ENCODE peak calls at places on chromosome 12, in five cellular contexts. R is PC-3, A is neural progenitor cell, G is GM23338, P is MM.1S. B is an unnamed sample.

GRCh38 chr12:28459481-28459880 is 269.2 kb downstream of the CCDC91 start:
- DNase-seq in A (no peak), R (no peak), G (no peak), P (no peak), B (no peak)

GRCh38 chr12:99960312-99960711 is 24.4 kb downstream of the ANKS1B start:
- DNase-seq in G (no peak), R (peak), A (no peak), P (no peak), B (no peak)

GRCh38 chr12:99598785-99599184 is 48.8 kb upstream of the GARIN6 start:
- DNase-seq in P (no peak), G (no peak), A (no peak), R (no peak), B (no peak)

GRCh38 chr12:51949342-51950030 is 2.0 kb upstream of the ACVR1B start:
- DNase-seq in R (no peak), P (no peak), A (no peak), G (no peak), B (no peak)

GRCh38 chr12:115412821-115413220 is 728.8 kb upstream of the TBX3 start:
- DNase-seq in R (no peak), P (no peak), A (no peak), G (no peak), B (no peak)

GRCh38 chr12:45742590-45742989 is 13.1 kb downstream of the ARID2 start:
- DNase-seq in A (no peak), G (no peak), P (no peak), R (no peak), B (no peak)

GRCh38 chr12:122840580-122841513 is 5.6 kb downstream of the HIP1R start:
- DNase-seq in A (no peak), R (no peak), P (no peak), G (no peak), B (no peak)

GRCh38 chr12:93317227-93317626 is 60.5 kb upstream of the NUDT4 start:
- DNase-seq in R (peak), A (no peak), G (no peak), P (no peak), B (peak)

GRCh38 chr12:12267801-12268200 is 957 bp upstream of the LRP6 start:
- DNase-seq in A (peak), G (peak), R (peak), P (no peak), B (no peak)

GRCh38 chr12:131553409-131553808 is 157.5 kb upstream of the SFSWAP start:
- DNase-seq in G (no peak), P (no peak), A (no peak), R (no peak), B (no peak)

GRCh38 chr12:69985656-69986055 is 160.6 kb downstream of the MYRFL start:
- DNase-seq in G (peak), P (peak), R (peak), A (peak), B (no peak)

GRCh38 chr12:96194901-96195844 is 998 bp downstream of the ELK3 start:
- DNase-seq in P (peak), A (peak), G (peak), R (peak), B (peak)

GRCh38 chr12:3523058-3523457 is 32.1 kb downstream of the PRMT8 start:
- DNase-seq in R (peak), G (peak), A (no peak), P (no peak), B (no peak)

GRCh38 chr12:27178251-27178650 is 65.8 kb upstream of the STK38L start:
- DNase-seq in R (no peak), P (no peak), A (no peak), G (no peak), B (no peak)

GRCh38 chr12:63042646-63043045 is 107.7 kb upstream of the PPM1H start:
- DNase-seq in R (peak), G (no peak), P (no peak), A (no peak), B (no peak)

GRCh38 chr12:43758247-43758727 is 303 bp downstream of the PUS7L start:
- DNase-seq in A (peak), G (peak), P (peak), R (peak), B (peak)

GRCh38 chr12:14654842-14655241 is 41.6 kb downstream of the GUCY2C start:
- DNase-seq in R (no peak), A (no peak), G (no peak), P (no peak), B (no peak)

GRCh38 chr12:570237-570925 is 92.9 kb downstream of the NINJ2 start:
- DNase-seq in P (no peak), R (peak), G (peak), A (peak), B (peak)

GRCh38 chr12:71415336-71416231 is 24.0 kb upstream of the LGR5 start:
- DNase-seq in A (peak), R (peak), P (peak), G (peak), B (peak)

GRCh38 chr12:54277823-54278276 is 2.1 kb downstream of the CBX5 start:
- DNase-seq in G (no peak), P (no peak), A (no peak), R (peak), B (no peak)

GRCh38 chr12:3035815-3036702 is 41.1 kb upstream of the TSPAN9 start:
- DNase-seq in A (peak), G (peak), P (no peak), R (no peak), B (no peak)

GRCh38 chr12:116459921-116460666 is 99.1 kb upstream of the MAP1LC3B2 start:
- DNase-seq in R (peak), G (no peak), A (no peak), P (no peak), B (peak)

GRCh38 chr12:2733493-2734252 is 61.1 kb upstream of the FKBP4 start:
- DNase-seq in R (no peak), A (peak), G (peak), P (no peak), B (no peak)

GRCh38 chr12:119047641-119048040 is 66.3 kb downstream of the SRRM4 start:
- DNase-seq in A (no peak), P (no peak), R (no peak), G (no peak), B (no peak)

GRCh38 chr12:105676694-105677093 is 346.2 kb downstream of the C12orf75 start:
- DNase-seq in A (no peak), R (no peak), P (no peak), G (no peak), B (no peak)

GRCh38 chr12:121816925-121817647 is 13.3 kb downstream of the SETD1B start:
- DNase-seq in P (no peak), G (no peak), A (no peak), R (no peak), B (no peak)

GRCh38 chr12:29521951-29522350 is 24.5 kb upstream of the OVCH1 start:
- DNase-seq in A (no peak), G (no peak), R (peak), P (no peak), B (no peak)

GRCh38 chr12:120078868-120079267 is 37.7 kb downstream of the RAB35 start:
- DNase-seq in P (peak), R (peak), A (no peak), G (no peak), B (no peak)

GRCh38 chr12:54148560-54149439 is 40.0 kb downstream of the SMUG1 start:
- DNase-seq in G (no peak), P (no peak), A (no peak), R (no peak), B (no peak)

GRCh38 chr12:42807766-42808165 is 218.2 kb upstream of the PRICKLE1 start:
- DNase-seq in A (no peak), G (no peak), R (no peak), P (no peak), B (no peak)

GRCh38 chr12:94074970-94075695 is 73.2 kb upstream of the PLXNC1 start:
- DNase-seq in G (peak), P (no peak), A (peak), R (peak), B (peak)

GRCh38 chr12:103712191-103712590 is 125.1 kb downstream of the STAB2 start:
- DNase-seq in R (no peak), G (no peak), P (no peak), A (no peak), B (no peak)

GRCh38 chr12:14258468-14258947 is 107.0 kb upstream of the ATF7IP start:
- DNase-seq in A (peak), P (no peak), G (peak), R (no peak), B (peak)

GRCh38 chr12:94148841-94149780 is 734 bp downstream of the PLXNC1 start:
- DNase-seq in G (peak), P (peak), R (no peak), A (peak), B (peak)

GRCh38 chr12:131869871-131870418 is 24.5 kb upstream of the ULK1 start:
- DNase-seq in R (peak), G (no peak), A (no peak), P (no peak), B (no peak)

GRCh38 chr12:91057349-91057748 is 475 bp downstream of the KERA start:
- DNase-seq in A (no peak), G (no peak), P (no peak), R (no peak), B (no peak)

GRCh38 chr12:91055976-91056375 is 1.8 kb downstream of the KERA start:
- DNase-seq in G (no peak), A (no peak), R (no peak), P (no peak), B (no peak)

GRCh38 chr12:91052021-91052420 is 5.8 kb downstream of the KERA start:
- DNase-seq in A (no peak), P (no peak), G (no peak), R (no peak), B (no peak)

GRCh38 chr12:91057771-91058170 is at the start of gene KERA:
- DNase-seq in A (no peak), R (no peak), P (peak), G (no peak), B (no peak)

DNA sequence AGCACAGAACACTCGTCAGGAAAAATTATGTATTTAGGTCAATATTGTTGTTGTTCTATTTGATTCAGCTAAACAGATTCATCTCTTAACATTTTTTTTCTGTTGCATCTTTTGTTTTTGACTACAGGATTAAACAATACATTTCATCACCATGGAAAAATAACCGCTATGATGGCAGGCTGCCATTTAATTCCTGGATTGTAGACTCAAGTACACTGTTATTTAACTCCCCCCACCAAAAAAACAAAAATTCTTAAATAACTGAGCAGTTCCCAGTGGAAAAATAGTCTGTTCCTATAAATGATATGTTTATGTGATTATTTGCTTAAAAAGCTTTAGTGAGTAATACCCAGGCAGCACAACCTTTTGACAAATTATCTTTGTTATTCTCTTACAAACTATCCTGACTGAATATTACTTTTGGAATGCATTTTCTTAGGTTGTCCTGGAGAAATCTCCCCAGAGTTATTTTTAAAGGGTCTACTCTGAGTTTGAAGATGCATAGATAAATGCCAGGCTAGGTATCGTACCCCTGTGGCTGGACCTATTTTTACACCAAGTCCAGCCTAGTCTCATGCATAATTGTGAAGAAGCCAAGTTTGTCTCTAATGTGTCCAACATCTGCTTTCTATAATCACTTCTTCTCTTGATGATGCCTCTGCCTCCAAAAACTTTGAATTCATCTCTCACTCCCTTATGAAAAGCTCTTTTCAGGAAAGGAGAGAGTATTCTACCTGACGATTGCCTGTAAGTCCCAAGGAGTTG is 3.7 kb downstream of the KERA start:
- DNase-seq in A (no peak), G (no peak), P (no peak), R (peak), B (peak)
- TF ChIP-seq EZH2phosphoT487 in A (no peak), G (no peak), P (no peak), R (no peak), B (no peak)

DNA sequence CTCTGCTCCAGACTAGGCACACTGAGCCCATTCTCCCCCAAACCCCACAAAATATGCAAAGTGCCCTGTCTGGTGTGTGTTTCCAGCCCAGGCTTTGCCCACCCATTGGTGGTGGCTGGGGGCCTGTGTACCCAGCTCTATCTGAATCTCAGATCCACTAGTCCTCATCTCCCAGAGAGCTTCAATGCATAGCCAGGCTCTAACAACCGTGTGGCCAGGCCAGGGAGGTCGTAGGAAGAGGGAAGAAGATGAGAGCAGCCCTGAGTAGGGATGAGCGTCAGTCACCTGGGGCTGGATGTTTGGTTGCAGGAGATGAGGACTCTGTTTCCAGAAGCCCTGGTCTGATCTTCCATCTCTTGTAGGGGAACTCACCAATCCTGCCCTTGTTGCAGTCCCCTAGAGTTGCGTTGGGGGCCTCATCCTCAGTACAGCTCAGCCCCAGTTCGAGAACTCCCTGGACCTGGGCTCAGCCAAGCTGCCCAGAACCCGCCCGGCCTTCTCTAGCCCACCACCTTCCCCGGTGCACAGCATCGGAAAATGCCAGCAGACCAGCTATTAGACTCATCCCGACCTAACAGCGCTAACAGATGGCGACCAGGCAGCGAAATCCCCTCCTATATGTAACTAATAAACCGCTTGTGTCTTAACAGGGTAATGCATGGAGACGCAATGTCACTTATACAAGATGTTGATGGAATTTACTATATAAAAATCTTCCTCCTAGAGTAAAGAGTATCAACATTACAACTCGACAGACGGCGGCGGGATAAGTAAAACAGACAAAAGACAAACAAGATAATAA is 3.2 kb upstream of the LHX5 start:
- DNase-seq in A (peak), P (no peak), R (no peak), G (no peak), B (no peak)
- TF ChIP-seq EZH2phosphoT487 in A (no peak), P (no peak), R (peak), G (no peak), B (no peak)

GRCh38 chr12:108063192-108063591 is 65.9 kb upstream of the WSCD2 start:
- DNase-seq in P (peak), R (peak), A (peak), G (peak), B (no peak)
- TF ChIP-seq EZH2phosphoT487 in P (no peak), R (no peak), A (no peak), G (no peak), B (no peak)

GRCh38 chr12:68515793-68516192 is 94.9 kb upstream of the RAP1B start:
- DNase-seq in R (no peak), G (no peak), A (no peak), P (no peak), B (no peak)

GRCh38 chr12:68521848-68522502 is 88.7 kb upstream of the RAP1B start:
- DNase-seq in G (no peak), R (no peak), A (no peak), P (no peak), B (no peak)

DNA sequence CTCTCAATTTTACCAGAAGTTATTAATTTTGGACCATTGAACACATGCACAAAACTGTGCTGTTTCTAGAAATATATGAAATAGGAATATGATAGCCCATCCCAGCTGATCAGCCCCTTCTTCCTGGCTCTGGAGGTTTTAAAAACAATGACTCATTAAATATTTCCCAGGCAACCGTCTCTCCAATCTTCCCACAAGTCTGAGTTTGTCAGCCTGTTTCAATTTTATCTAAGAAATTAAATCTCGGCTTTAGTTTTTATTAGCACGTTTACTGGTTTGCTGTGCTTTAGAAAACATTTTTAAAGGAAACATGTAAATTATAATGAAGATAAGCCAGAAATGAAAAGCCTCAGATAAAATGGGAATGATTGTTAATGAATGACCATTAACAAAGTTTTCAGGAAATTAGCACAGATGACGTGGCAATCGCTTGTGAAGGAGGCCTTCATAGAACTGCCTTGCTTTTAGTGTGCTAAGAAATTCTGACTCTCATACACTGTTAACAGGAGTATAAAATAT is 89.3 kb upstream of the RAP1B start:
- DNase-seq in R (peak), A (no peak), P (no peak), G (no peak), B (peak)
- TF ChIP-seq EZH2phosphoT487 in R (no peak), A (no peak), P (no peak), G (no peak), B (no peak)